ENCODE peak calls at places on chromosomes 11 and 22, in seven cellular contexts. V, N, S, O, K, W and F are unnamed samples.

GRCh38 chr11:8928981-8929615 is 3.6 kb downstream of the C11orf16 start:
- DNase-seq in K (no peak), V (peak), W (no peak), O (no peak), N (peak), S (peak), F (no peak)

GRCh38 chr22:40719599-40719998 is 40.3 kb downstream of the MCHR1 start:
- DNase-seq in O (no peak), W (no peak), N (no peak), K (no peak), V (no peak), S (no peak), F (no peak)

GRCh38 chr11:64297722-64298358 is 2.3 kb upstream of the CATSPERZ start:
- DNase-seq in N (no peak), K (no peak), O (no peak), W (no peak), V (no peak), S (no peak), F (no peak)

GRCh38 chr11:87351671-87352070 is 313.9 kb downstream of the TMEM135 start:
- DNase-seq in K (no peak), S (no peak), O (no peak), V (no peak), W (no peak), N (no peak), F (no peak)

GRCh38 chr11:112516261-112516660 is 255.6 kb upstream of the PLET1 start:
- DNase-seq in S (no peak), N (no peak), V (peak), O (no peak), K (no peak), W (no peak), F (no peak)

GRCh38 chr11:2746401-2747230 is 46.8 kb upstream of the KCNQ1OT1 start:
- DNase-seq in N (no peak), K (peak), V (no peak), S (no peak), O (no peak), W (no peak), F (no peak)

GRCh38 chr22:44363214-44363979 is 50.6 kb upstream of the SHISAL1 start:
- DNase-seq in K (no peak), O (peak), V (peak), N (peak), S (peak), W (peak), F (no peak)

GRCh38 chr11:133600876-133601275 is 68.6 kb upstream of the OPCML start:
- DNase-seq in V (no peak), K (no peak), W (peak), O (no peak), S (no peak), N (no peak), F (no peak)

GRCh38 chr11:128694618-128695481 is 978 bp downstream of the FLI1 start:
- DNase-seq in V (peak), K (peak), W (no peak), S (no peak), N (no peak), O (peak), F (no peak)

GRCh38 chr11:122976396-122976733 is 5.3 kb downstream of the BSX start:
- DNase-seq in O (no peak), K (no peak), N (no peak), S (no peak), W (no peak), V (no peak), F (no peak)

GRCh38 chr11:44304091-44305084 is 5.6 kb downstream of the ALX4 start:
- DNase-seq in N (no peak), K (peak), W (no peak), O (no peak), S (no peak), V (peak), F (no peak)
- TF ChIP-seq EZH2 in N (peak), K (no peak), W (peak), O (peak), S (peak), V (no peak), F (no peak)

DNA sequence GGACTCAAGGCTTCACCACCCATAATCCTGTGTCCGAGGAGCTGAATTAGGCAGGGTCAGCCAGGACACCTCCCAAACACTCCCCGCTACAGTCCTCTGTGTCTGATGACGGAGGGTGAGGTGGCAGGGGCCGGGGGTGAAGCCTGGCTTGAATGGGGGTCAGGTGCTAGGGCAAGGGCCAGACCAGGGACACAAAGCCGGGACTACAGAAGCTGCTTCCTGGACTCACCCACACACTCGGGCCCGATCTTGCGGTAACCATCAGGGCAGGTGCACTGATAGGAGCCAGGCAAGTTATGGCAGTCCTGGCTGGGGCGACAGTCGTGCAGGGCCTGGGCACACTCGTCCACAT is 2.3 kb downstream of the EFEMP2 start:
- DNase-seq in S (no peak), V (no peak), N (no peak), W (no peak), K (no peak), O (no peak), F (no peak)
- TF ChIP-seq EZH2 in S (no peak), V (no peak), N (no peak), W (no peak), K (no peak), O (no peak), F (no peak)

GRCh38 chr22:49147617-49148175 is 680.0 kb downstream of the BRD1 start:
- DNase-seq in W (no peak), K (no peak), S (no peak), O (no peak), V (no peak), N (no peak), F (no peak)
- TF ChIP-seq EZH2 in W (no peak), K (no peak), S (no peak), O (no peak), V (no peak), N (no peak), F (no peak)

GRCh38 chr22:46267431-46268279 is at the start of gene TTC38:
- DNase-seq in W (peak), N (peak), V (peak), K (peak), S (peak), O (peak), F (no peak)

GRCh38 chr22:46259374-46259773 is 3.8 kb downstream of the PKDREJ start:
- DNase-seq in W (no peak), N (no peak), S (no peak), O (no peak), K (peak), V (no peak), F (no peak)

GRCh38 chr22:46262449-46263207 is 515 bp downstream of the PKDREJ start:
- DNase-seq in O (peak), K (no peak), V (peak), W (peak), S (peak), N (no peak), F (no peak)

GRCh38 chr22:46260038-46260437 is 3.1 kb downstream of the PKDREJ start:
- DNase-seq in N (no peak), O (no peak), K (no peak), V (no peak), S (no peak), W (no peak), F (no peak)

DNA sequence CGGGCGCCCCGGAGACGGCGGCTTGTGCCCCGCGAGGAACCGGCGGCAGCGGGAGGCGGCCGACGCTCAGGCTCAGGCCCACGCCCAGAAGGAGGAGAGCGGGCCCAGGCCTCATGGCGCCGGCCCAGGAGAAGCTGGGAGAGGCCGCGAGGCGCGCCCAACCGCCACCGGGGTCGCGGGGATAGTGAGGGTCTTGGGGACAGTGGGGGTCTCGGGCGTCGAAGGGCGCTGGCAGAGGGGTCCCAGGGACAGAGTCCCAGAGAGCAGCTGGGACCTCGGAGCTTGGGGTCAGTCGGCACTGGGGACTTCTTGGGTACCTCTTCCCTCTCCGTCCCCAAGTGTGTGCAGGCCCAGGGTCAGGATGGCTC is at the start of gene PKDREJ:
- DNase-seq in S (no peak), O (no peak), W (no peak), N (no peak), K (no peak), V (no peak), F (no peak)
- TF ChIP-seq EZH2 in S (no peak), O (no peak), W (no peak), N (no peak), K (no peak), V (no peak), F (no peak)

DNA sequence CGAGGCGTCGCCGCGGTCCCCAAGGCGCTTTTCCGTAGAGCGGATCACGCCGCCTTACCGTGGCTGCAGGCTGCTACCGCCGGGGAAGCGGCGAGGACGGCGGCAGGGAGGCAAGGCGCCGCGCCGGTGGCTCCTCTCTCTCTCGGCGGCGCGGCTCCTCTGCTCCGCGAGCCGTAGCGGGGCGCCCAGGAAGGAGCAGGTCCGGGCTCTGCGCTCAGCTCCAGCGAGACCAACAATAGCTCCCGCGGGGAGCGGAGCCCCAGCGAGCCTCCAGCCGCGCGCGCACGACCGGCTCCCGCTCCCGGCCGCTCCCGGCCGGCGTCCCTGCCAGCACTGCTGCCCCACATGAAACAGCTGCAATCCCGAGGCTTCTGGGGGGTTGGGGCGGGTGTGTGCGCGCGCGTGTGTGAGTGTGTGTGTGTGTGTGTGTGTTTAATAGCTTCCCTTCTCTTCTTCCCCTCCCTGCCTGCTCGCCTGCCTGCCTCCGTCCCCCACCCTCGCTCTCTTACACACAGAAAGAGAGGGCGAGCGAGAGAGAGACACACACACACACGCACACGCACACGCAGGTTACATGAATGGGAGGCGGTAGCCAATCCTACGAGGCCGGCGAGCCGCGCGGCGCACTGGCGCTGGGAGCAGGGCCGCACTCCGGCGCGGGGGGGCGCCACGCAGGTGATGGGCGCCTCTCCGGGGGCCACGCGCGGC is at the start of gene TENM4:
- DNase-seq in O (peak), S (peak), V (peak), W (peak), K (peak), N (peak), F (no peak)
- TF ChIP-seq EZH2 in O (no peak), S (no peak), V (no peak), W (no peak), K (no peak), N (no peak), F (no peak)

GRCh38 chr22:43345356-43345755 is 2.2 kb upstream of the SCUBE1 start:
- DNase-seq in V (no peak), O (no peak), S (no peak), K (no peak), N (no peak), W (no peak), F (no peak)

GRCh38 chr22:43342347-43343261 is 568 bp downstream of the SCUBE1 start:
- DNase-seq in V (no peak), N (no peak), O (no peak), K (no peak), W (peak), S (no peak), F (no peak)

GRCh38 chr22:43341565-43341964 is 1.6 kb downstream of the SCUBE1 start:
- DNase-seq in S (no peak), O (no peak), N (no peak), V (no peak), W (peak), K (no peak), F (no peak)

GRCh38 chr22:43345761-43346261 is 2.6 kb upstream of the SCUBE1 start:
- DNase-seq in N (no peak), S (no peak), W (no peak), V (peak), O (no peak), K (no peak), F (no peak)

DNA sequence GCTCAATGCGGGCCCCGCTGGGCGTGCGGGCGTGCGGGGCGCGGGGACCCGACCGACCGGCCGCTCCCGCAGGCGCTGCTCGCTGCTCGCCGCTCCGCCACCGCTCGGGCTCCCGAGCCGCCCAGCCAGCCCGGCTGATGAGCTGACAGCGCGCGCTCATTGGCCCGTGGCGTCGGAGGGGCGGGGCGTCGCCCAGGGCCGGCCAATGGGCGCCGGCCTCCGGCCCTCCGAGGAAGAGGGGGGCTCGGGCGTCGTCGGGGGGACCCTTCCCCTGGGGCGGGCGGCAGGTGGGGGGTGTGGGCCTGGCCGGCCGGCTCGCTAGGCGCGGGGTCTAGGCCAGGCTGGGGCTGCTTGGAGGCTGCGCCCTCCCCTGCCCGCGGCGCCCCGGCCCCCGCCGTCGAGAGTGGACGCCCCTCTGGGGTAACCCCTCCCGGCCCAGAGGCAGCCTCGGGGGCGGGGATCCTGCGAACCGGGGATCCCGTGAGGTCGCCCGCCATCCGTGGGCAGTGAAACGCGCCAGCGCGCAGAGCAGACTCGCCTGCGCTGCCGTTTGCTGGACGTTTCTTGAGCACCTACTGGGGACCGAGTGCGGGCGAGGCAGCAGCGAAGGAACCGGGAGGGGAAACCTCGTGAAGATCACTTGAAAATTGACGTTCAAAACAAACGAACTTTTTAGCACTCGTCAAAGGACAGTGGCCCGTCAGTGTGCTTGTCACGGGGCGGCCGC is at the start of gene SCUBE1:
- DNase-seq in S (no peak), K (peak), V (peak), N (peak), O (no peak), W (peak), F (no peak)
- TF ChIP-seq EZH2 in S (no peak), K (no peak), V (no peak), N (peak), O (peak), W (peak), F (no peak)

DNA sequence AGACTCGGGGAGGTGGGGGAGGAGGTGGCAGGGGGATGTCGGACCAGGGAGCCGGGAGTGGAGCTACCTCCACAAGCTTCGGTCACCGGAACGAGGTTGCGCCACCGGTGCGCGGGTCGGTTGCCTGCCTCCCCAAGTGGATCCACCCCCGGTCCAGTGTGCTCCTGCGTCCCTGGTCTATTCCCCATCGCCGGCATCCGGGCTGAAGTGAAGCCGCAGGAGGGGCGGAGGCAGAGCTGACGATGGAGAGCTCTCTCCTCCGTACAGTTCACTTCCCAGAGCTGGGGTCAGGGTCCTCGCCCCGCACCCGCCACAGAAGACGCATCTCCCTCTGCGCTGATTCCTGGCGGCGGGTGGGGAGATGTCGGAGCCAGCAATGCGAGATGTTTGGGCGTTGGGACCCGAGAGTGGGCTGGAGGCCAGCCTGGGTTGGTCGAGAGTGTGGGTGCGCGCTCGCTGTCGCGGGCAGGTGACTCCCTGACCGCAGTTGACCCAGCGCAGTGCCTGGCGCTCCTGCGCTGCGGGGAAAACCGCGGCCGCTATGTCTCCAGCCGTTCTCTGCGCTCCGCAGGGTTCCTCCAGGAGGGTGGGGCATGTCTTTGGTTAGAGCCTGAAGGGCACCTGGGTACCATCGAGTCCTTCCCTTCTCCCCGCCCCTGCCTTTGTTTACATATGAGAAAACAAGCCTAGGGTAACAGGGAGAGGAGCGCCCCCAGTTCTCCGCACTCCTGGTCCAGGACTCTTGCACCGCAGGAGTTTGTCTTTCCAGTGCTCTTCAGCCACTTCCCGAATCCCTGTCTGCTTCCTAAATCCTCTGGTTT is 1.7 kb downstream of the C11orf96 start:
- DNase-seq in S (peak), N (peak), V (peak), O (no peak), K (no peak), W (no peak), F (no peak)
- TF ChIP-seq EZH2 in S (peak), N (no peak), V (peak), O (peak), K (peak), W (peak), F (peak)

GRCh38 chr11:21839870-21840269 is 353.0 kb upstream of the ANO5 start:
- DNase-seq in V (no peak), O (no peak), W (no peak), K (no peak), N (no peak), S (no peak), F (no peak)

DNA sequence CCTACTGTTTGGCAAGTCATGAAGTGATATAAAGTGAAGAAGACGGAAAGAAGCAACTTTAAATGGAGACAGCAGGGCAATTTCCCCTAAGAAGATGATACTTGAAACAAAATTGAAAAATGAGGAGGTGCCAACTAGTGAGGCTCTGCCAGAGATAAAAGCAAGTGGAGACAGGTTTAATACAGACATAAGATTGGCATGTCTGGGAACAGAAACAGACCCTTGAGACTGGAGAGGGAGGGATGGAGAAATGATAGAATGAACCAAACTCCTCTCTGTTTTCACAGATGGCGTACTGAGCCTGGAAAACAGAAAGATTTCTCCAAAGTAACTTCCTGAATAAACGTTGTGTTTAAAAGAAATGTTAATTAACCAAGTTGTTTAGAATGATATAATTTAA is 354.5 kb upstream of the ANO5 start:
- DNase-seq in N (no peak), V (no peak), S (no peak), O (no peak), W (no peak), K (no peak), F (no peak)
- TF ChIP-seq EZH2 in N (no peak), V (no peak), S (no peak), O (no peak), W (no peak), K (no peak), F (no peak)